ENCODE peak calls at places on chromosomes 5 and 9, in nine cellular contexts. One of them, this sample, is unnamed.

GRCh38 chr9:105318729-105319513 is 74.5 kb downstream of the SLC44A1 start:
- DNase-seq in Right ventricle myocardium superior: no peak
- DNase-seq in M059J: no peak
- DNase-seq in activated naive CD8-positive, alpha-beta T cell treated with anti-CD3 and anti-CD28 coated beads for 36 hours: no peak
- DNase-seq in stimulated activated CD4-positive, alpha-beta T cell treated with anti-CD3 and anti-CD28 coated beads, Interleukin-1b, Interleukin-23, amount 100 ng/mL, for 4 hours: no peak
- DNase-seq in EH: no peak
- DNase-seq in memory B cell: peak; percentile 7
- DNase-seq in WERI-Rb-1: no peak
- DNase-seq in DMS153: peak; percentile 24
- DNase-seq in this sample: no peak

GRCh38 chr5:163115011-163115410 is 322.4 kb upstream of the CCNG1 start:
- DNase-seq in M059J: no peak
- DNase-seq in EH: no peak
- DNase-seq in WERI-Rb-1: no peak
- DNase-seq in activated naive CD8-positive, alpha-beta T cell treated with anti-CD3 and anti-CD28 coated beads for 36 hours: no peak
- DNase-seq in Right ventricle myocardium superior: no peak
- DNase-seq in memory B cell: no peak
- DNase-seq in DMS153: no peak
- DNase-seq in stimulated activated CD4-positive, alpha-beta T cell treated with anti-CD3 and anti-CD28 coated beads, Interleukin-1b, Interleukin-23, amount 100 ng/mL, for 4 hours: no peak
- DNase-seq in this sample: no peak

GRCh38 chr9:16509946-16510504 is 360.4 kb downstream of the BNC2 start:
- DNase-seq in activated naive CD8-positive, alpha-beta T cell treated with anti-CD3 and anti-CD28 coated beads for 36 hours: no peak
- DNase-seq in DMS153: no peak
- DNase-seq in stimulated activated CD4-positive, alpha-beta T cell treated with anti-CD3 and anti-CD28 coated beads, Interleukin-1b, Interleukin-23, amount 100 ng/mL, for 4 hours: no peak
- DNase-seq in M059J: peak; percentile 92
- DNase-seq in memory B cell: no peak
- DNase-seq in WERI-Rb-1: no peak
- DNase-seq in Right ventricle myocardium superior: no peak
- DNase-seq in EH: peak; percentile 82
- DNase-seq in this sample: no peak

GRCh38 chr5:6193315-6193714 is 185.0 kb downstream of the MED10 start:
- DNase-seq in memory B cell: no peak
- DNase-seq in activated naive CD8-positive, alpha-beta T cell treated with anti-CD3 and anti-CD28 coated beads for 36 hours: no peak
- DNase-seq in DMS153: peak; percentile 61
- DNase-seq in M059J: no peak
- DNase-seq in stimulated activated CD4-positive, alpha-beta T cell treated with anti-CD3 and anti-CD28 coated beads, Interleukin-1b, Interleukin-23, amount 100 ng/mL, for 4 hours: no peak
- DNase-seq in Right ventricle myocardium superior: no peak
- DNase-seq in WERI-Rb-1: no peak
- DNase-seq in EH: no peak
- DNase-seq in this sample: no peak

GRCh38 chr9:93600504-93600903 is 24.1 kb downstream of the PHF2 start:
- DNase-seq in activated naive CD8-positive, alpha-beta T cell treated with anti-CD3 and anti-CD28 coated beads for 36 hours: no peak
- DNase-seq in stimulated activated CD4-positive, alpha-beta T cell treated with anti-CD3 and anti-CD28 coated beads, Interleukin-1b, Interleukin-23, amount 100 ng/mL, for 4 hours: no peak
- DNase-seq in memory B cell: no peak
- DNase-seq in Right ventricle myocardium superior: no peak
- DNase-seq in WERI-Rb-1: peak; percentile 49
- DNase-seq in EH: no peak
- DNase-seq in M059J: no peak
- DNase-seq in DMS153: peak; percentile 92
- DNase-seq in this sample: no peak

GRCh38 chr5:64166201-64166959 is 737 bp downstream of the RNF180 start:
- DNase-seq in DMS153: no peak
- DNase-seq in M059J: no peak
- DNase-seq in EH: peak; percentile 34
- DNase-seq in stimulated activated CD4-positive, alpha-beta T cell treated with anti-CD3 and anti-CD28 coated beads, Interleukin-1b, Interleukin-23, amount 100 ng/mL, for 4 hours: no peak
- DNase-seq in Right ventricle myocardium superior: peak; percentile 50
- DNase-seq in memory B cell: no peak
- DNase-seq in WERI-Rb-1: no peak
- DNase-seq in activated naive CD8-positive, alpha-beta T cell treated with anti-CD3 and anti-CD28 coated beads for 36 hours: no peak
- DNase-seq in this sample: no peak

GRCh38 chr5:17405976-17406876 is 91.8 kb upstream of the TAF11L2 start:
- DNase-seq in WERI-Rb-1: no peak
- DNase-seq in M059J: peak; percentile 46
- DNase-seq in stimulated activated CD4-positive, alpha-beta T cell treated with anti-CD3 and anti-CD28 coated beads, Interleukin-1b, Interleukin-23, amount 100 ng/mL, for 4 hours: no peak
- DNase-seq in Right ventricle myocardium superior: no peak
- DNase-seq in activated naive CD8-positive, alpha-beta T cell treated with anti-CD3 and anti-CD28 coated beads for 36 hours: no peak
- DNase-seq in EH: no peak
- DNase-seq in DMS153: no peak
- DNase-seq in memory B cell: no peak
- DNase-seq in this sample: no peak

GRCh38 chr5:55608595-55608994 is 73.8 kb upstream of the PLPP1 start:
- DNase-seq in EH: peak; percentile 28
- DNase-seq in memory B cell: no peak
- DNase-seq in M059J: no peak
- DNase-seq in stimulated activated CD4-positive, alpha-beta T cell treated with anti-CD3 and anti-CD28 coated beads, Interleukin-1b, Interleukin-23, amount 100 ng/mL, for 4 hours: no peak
- DNase-seq in Right ventricle myocardium superior: no peak
- DNase-seq in DMS153: no peak
- DNase-seq in WERI-Rb-1: no peak
- DNase-seq in activated naive CD8-positive, alpha-beta T cell treated with anti-CD3 and anti-CD28 coated beads for 36 hours: no peak
- DNase-seq in this sample: no peak

GRCh38 chr5:181164076-181164952 is 16.9 kb downstream of the OR2V2 start:
- DNase-seq in memory B cell: no peak
- DNase-seq in activated naive CD8-positive, alpha-beta T cell treated with anti-CD3 and anti-CD28 coated beads for 36 hours: peak; percentile 36
- DNase-seq in Right ventricle myocardium superior: no peak
- DNase-seq in EH: peak; percentile 57
- DNase-seq in WERI-Rb-1: no peak
- DNase-seq in M059J: no peak
- DNase-seq in DMS153: no peak
- DNase-seq in stimulated activated CD4-positive, alpha-beta T cell treated with anti-CD3 and anti-CD28 coated beads, Interleukin-1b, Interleukin-23, amount 100 ng/mL, for 4 hours: no peak
- DNase-seq in this sample: no peak

GRCh38 chr9:4489562-4489918 is 728 bp upstream of the SLC1A1 start:
- DNase-seq in EH: peak; percentile 36
- DNase-seq in DMS153: no peak
- DNase-seq in stimulated activated CD4-positive, alpha-beta T cell treated with anti-CD3 and anti-CD28 coated beads, Interleukin-1b, Interleukin-23, amount 100 ng/mL, for 4 hours: no peak
- DNase-seq in Right ventricle myocardium superior: no peak
- DNase-seq in activated naive CD8-positive, alpha-beta T cell treated with anti-CD3 and anti-CD28 coated beads for 36 hours: no peak
- DNase-seq in WERI-Rb-1: peak; percentile 18
- DNase-seq in M059J: peak; percentile 47
- DNase-seq in memory B cell: no peak
- DNase-seq in this sample: no peak

GRCh38 chr9:69078581-69078980 is 43.0 kb downstream of the FXN start:
- DNase-seq in activated naive CD8-positive, alpha-beta T cell treated with anti-CD3 and anti-CD28 coated beads for 36 hours: no peak
- DNase-seq in DMS153: no peak
- DNase-seq in EH: peak; percentile 65
- DNase-seq in WERI-Rb-1: no peak
- DNase-seq in stimulated activated CD4-positive, alpha-beta T cell treated with anti-CD3 and anti-CD28 coated beads, Interleukin-1b, Interleukin-23, amount 100 ng/mL, for 4 hours: no peak
- DNase-seq in Right ventricle myocardium superior: peak; percentile 47
- DNase-seq in memory B cell: no peak
- DNase-seq in M059J: peak; percentile 5
- DNase-seq in this sample: no peak

GRCh38 chr9:137618105-137619067 is at the start of gene EHMT1:
- DNase-seq in activated naive CD8-positive, alpha-beta T cell treated with anti-CD3 and anti-CD28 coated beads for 36 hours: peak; percentile 94
- DNase-seq in stimulated activated CD4-positive, alpha-beta T cell treated with anti-CD3 and anti-CD28 coated beads, Interleukin-1b, Interleukin-23, amount 100 ng/mL, for 4 hours: peak; percentile 86
- DNase-seq in M059J: peak; percentile 80
- DNase-seq in memory B cell: peak; percentile 95
- DNase-seq in Right ventricle myocardium superior: peak; percentile 90
- DNase-seq in WERI-Rb-1: peak; percentile 78
- DNase-seq in EH: peak; percentile 85
- DNase-seq in DMS153: peak; percentile 73
- DNase-seq in this sample: peak; percentile 90

This sample was measured in BE2C.